ENCODE peak calls at places on chromosome 22, in six cellular contexts. A is K562, E is SK-N-SH, Z is GM12878, V is HepG2, N is H1. C is an unnamed sample.

GRCh38 chr22:43528601-43529360 is 117.0 kb downstream of the MPPED1 start:
- DNase-seq in A (no peak), E (no peak), Z (no peak), V (no peak), N (no peak), C (no peak)

GRCh38 chr22:21802056-21802455 is 65.4 kb downstream of the MAPK1 start:
- DNase-seq in A (peak), E (no peak), Z (no peak), V (no peak), N (peak), C (no peak)

GRCh38 chr22:17637490-17638181 is 921 bp upstream of the BCL2L13 start:
- DNase-seq in A (no peak), E (no peak), Z (no peak), V (no peak), N (no peak), C (no peak)

GRCh38 chr22:20642668-20643179 is 131.2 kb upstream of the SERPIND1 start:
- DNase-seq in A (no peak), E (no peak), Z (no peak), V (no peak), N (no peak), C (no peak)

GRCh38 chr22:45538284-45538683 is 35.6 kb downstream of the FBLN1 start:
- DNase-seq in A (no peak), E (no peak), Z (no peak), V (no peak), N (no peak), C (no peak)

GRCh38 chr22:40043086-40043485 is 48.3 kb downstream of the FAM83F start:
- DNase-seq in A (no peak), E (no peak), Z (no peak), V (no peak), N (no peak), C (no peak)

GRCh38 chr22:48702573-48703264 is 1125.0 kb downstream of the BRD1 start:
- DNase-seq in A (no peak), E (no peak), Z (no peak), V (peak), N (no peak), C (peak)

GRCh38 chr22:20319745-20320658 is at the start of gene DGCR6L:
- DNase-seq in A (peak), E (peak), Z (peak), V (peak), N (peak), C (peak)

GRCh38 chr22:29954203-29954855 is 71.4 kb downstream of the MTMR3 start:
- DNase-seq in A (no peak), E (no peak), Z (no peak), V (no peak), N (no peak), C (no peak)

GRCh38 chr22:29820941-29821789 is 16.9 kb downstream of the ASCC2 start:
- DNase-seq in A (peak), E (peak), Z (peak), V (peak), N (no peak), C (peak)

GRCh38 chr22:35352214-35353111 is 28.4 kb upstream of the HMOX1 start:
- DNase-seq in A (no peak), E (no peak), Z (no peak), V (peak), N (peak), C (peak)

GRCh38 chr22:23564276-23564675 is 15.8 kb downstream of the IGLL1 start:
- DNase-seq in A (no peak), E (no peak), Z (no peak), V (no peak), N (no peak), C (no peak)

GRCh38 chr22:44131989-44132685 is 48.6 kb upstream of the PARVG start:
- DNase-seq in A (no peak), E (no peak), Z (no peak), V (no peak), N (no peak), C (no peak)

GRCh38 chr22:41274856-41275255 is 11.1 kb downstream of the RANGAP1 start:
- DNase-seq in A (no peak), E (no peak), Z (no peak), V (no peak), N (no peak), C (no peak)

GRCh38 chr22:40196628-40197027 is 18.9 kb downstream of the TNRC6B start:
- DNase-seq in A (no peak), E (no peak), Z (peak), V (no peak), N (no peak), C (no peak)

GRCh38 chr22:23684561-23685031 is 6.2 kb upstream of the RGL4 start:
- DNase-seq in A (peak), E (no peak), Z (no peak), V (no peak), N (no peak), C (no peak)

GRCh38 chr22:45254789-45255261 is 14.1 kb upstream of the KIAA0930 start:
- DNase-seq in A (no peak), E (no peak), Z (peak), V (no peak), N (no peak), C (no peak)

GRCh38 chr22:30005213-30005857 is 74.9 kb upstream of the HORMAD2 start:
- DNase-seq in A (peak), E (peak), Z (peak), V (peak), N (peak), C (peak)

GRCh38 chr22:29302402-29302680 is 4.1 kb upstream of the GAS2L1 start:
- DNase-seq in A (no peak), E (no peak), Z (no peak), V (no peak), N (no peak), C (no peak)

GRCh38 chr22:49617866-49618688 is 209.6 kb downstream of the BRD1 start:
- DNase-seq in A (no peak), E (no peak), Z (no peak), V (no peak), N (no peak), C (no peak)

GRCh38 chr22:40014661-40015255 is 20.0 kb downstream of the FAM83F start:
- DNase-seq in A (no peak), E (no peak), Z (no peak), V (no peak), N (no peak), C (no peak)

GRCh38 chr22:17772963-17773605 is 1.2 kb downstream of the BID start:
- DNase-seq in A (no peak), E (no peak), Z (no peak), V (no peak), N (no peak), C (no peak)

GRCh38 chr22:22810471-22810870 is 77.1 kb upstream of the IGLL5 start:
- DNase-seq in A (no peak), E (no peak), Z (no peak), V (no peak), N (no peak), C (no peak)

GRCh38 chr22:29352778-29353177 is 35.6 kb downstream of the AP1B1 start:
- DNase-seq in A (no peak), E (no peak), Z (no peak), V (no peak), N (no peak), C (no peak)

GRCh38 chr22:46069518-46070214 is 80.7 kb upstream of the PPARA start:
- DNase-seq in A (no peak), E (peak), Z (no peak), V (no peak), N (no peak), C (no peak)

GRCh38 chr22:49263101-49263500 is 564.6 kb downstream of the BRD1 start:
- DNase-seq in A (no peak), E (no peak), Z (no peak), V (no peak), N (no peak), C (no peak)

GRCh38 chr22:40709752-40710413 is 30.6 kb downstream of the MCHR1 start:
- DNase-seq in A (no peak), E (peak), Z (no peak), V (no peak), N (no peak), C (peak)

GRCh38 chr22:46153930-46154329 is 3.6 kb downstream of the PPARA start:
- DNase-seq in A (no peak), E (no peak), Z (no peak), V (no peak), N (no peak), C (no peak)

GRCh38 chr22:31496007-31496734 is at the start of gene SFI1:
- DNase-seq in A (peak), E (peak), Z (peak), V (peak), N (peak), C (peak)

GRCh38 chr22:49295851-49296560 is 531.7 kb downstream of the BRD1 start:
- DNase-seq in A (no peak), E (no peak), Z (no peak), V (no peak), N (peak), C (no peak)

GRCh38 chr22:36141481-36141880 is 19.1 kb downstream of the APOL3 start:
- DNase-seq in A (no peak), E (no peak), Z (no peak), V (no peak), N (no peak), C (no peak)

GRCh38 chr22:31631381-31631780 is 30.6 kb downstream of the PISD start:
- DNase-seq in A (no peak), E (peak), Z (no peak), V (no peak), N (no peak), C (no peak)

GRCh38 chr22:42344391-42344861 is 74.0 kb upstream of the TCF20 start:
- DNase-seq in A (no peak), E (no peak), Z (no peak), V (no peak), N (peak), C (no peak)

GRCh38 chr22:42342426-42343135 is 72.1 kb upstream of the TCF20 start:
- DNase-seq in A (no peak), E (no peak), Z (no peak), V (no peak), N (no peak), C (no peak)

GRCh38 chr22:42343136-42343484 is 72.7 kb upstream of the TCF20 start:
- DNase-seq in A (no peak), E (no peak), Z (no peak), V (no peak), N (no peak), C (no peak)

GRCh38 chr22:42341779-42342178 is 71.3 kb upstream of the TCF20 start:
- DNase-seq in A (no peak), E (no peak), Z (no peak), V (no peak), N (no peak), C (no peak)

GRCh38 chr22:42343551-42344081 is 73.2 kb upstream of the TCF20 start:
- DNase-seq in A (peak), E (peak), Z (no peak), V (no peak), N (no peak), C (no peak)
- TF ChIP-seq GABPA in A (no peak), E (no peak), Z (no peak), V (no peak), N (no peak), C (no peak)

GRCh38 chr22:25120761-25121212 is 78.9 kb upstream of the CRYBB3 start:
- DNase-seq in A (no peak), E (no peak), Z (no peak), V (peak), N (no peak), C (no peak)
- TF ChIP-seq GABPA in A (no peak), E (no peak), Z (no peak), V (no peak), N (no peak), C (no peak)

GRCh38 chr22:47193606-47194316 is 431.3 kb downstream of the TBC1D22A start:
- DNase-seq in A (no peak), E (no peak), Z (no peak), V (no peak), N (no peak), C (no peak)
- TF ChIP-seq GABPA in A (no peak), E (no peak), Z (no peak), V (no peak), N (no peak), C (no peak)

DNA sequence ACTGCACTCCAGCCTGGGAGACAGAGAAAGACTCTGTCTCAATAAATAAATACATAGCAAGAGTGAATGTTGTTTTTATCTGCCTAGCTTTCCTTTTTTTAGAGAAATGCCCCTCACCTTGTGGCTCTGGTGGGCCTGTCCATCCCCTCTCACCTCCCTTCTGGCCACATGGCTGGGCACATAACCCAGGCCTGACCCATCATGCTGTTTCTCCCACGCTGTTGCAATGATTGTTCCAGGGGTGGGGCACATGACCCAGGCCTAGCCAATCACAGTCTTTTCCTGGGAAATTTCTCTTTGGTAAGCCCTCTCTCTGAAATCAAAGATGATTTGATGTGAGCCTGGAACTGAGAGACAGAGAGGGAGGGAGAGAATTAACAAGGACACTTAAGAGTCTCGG is 5.5 kb upstream of the CYTH4 start:
- DNase-seq in A (no peak), E (no peak), Z (no peak), V (no peak), N (no peak), C (no peak)
- TF ChIP-seq GABPA in A (no peak), E (no peak), Z (no peak), V (no peak), N (no peak), C (no peak)

GRCh38 chr22:33101550-33101949 is 43.4 kb upstream of the SYN3 start:
- DNase-seq in A (no peak), E (peak), Z (no peak), V (no peak), N (no peak), C (no peak)

GRCh38 chr22:33109532-33110148 is 51.5 kb upstream of the SYN3 start:
- DNase-seq in A (no peak), E (no peak), Z (no peak), V (no peak), N (no peak), C (no peak)

GRCh38 chr22:33104192-33104591 is 46.0 kb upstream of the SYN3 start:
- DNase-seq in A (no peak), E (peak), Z (no peak), V (no peak), N (no peak), C (no peak)

GRCh38 chr22:33108037-33108436 is 49.9 kb upstream of the SYN3 start:
- DNase-seq in A (no peak), E (no peak), Z (no peak), V (no peak), N (no peak), C (no peak)

GRCh38 chr22:33105501-33105911 is 47.3 kb upstream of the SYN3 start:
- DNase-seq in A (no peak), E (no peak), Z (no peak), V (no peak), N (no peak), C (no peak)
- TF ChIP-seq GABPA in A (no peak), E (no peak), Z (no peak), V (no peak), N (no peak), C (no peak)

GRCh38 chr22:38811241-38811640 is 17.3 kb upstream of the DNAL4 start:
- DNase-seq in A (no peak), E (no peak), Z (no peak), V (no peak), N (no peak), C (no peak)
- TF ChIP-seq GABPA in A (no peak), E (no peak), Z (no peak), V (no peak), N (no peak), C (no peak)

GRCh38 chr22:50697667-50698506 is 25.3 kb downstream of the SHANK3 start:
- DNase-seq in A (no peak), E (peak), Z (no peak), V (no peak), N (no peak), C (no peak)

GRCh38 chr22:50694766-50695420 is 22.3 kb downstream of the SHANK3 start:
- DNase-seq in A (no peak), E (no peak), Z (no peak), V (no peak), N (no peak), C (no peak)

GRCh38 chr22:50696799-50697561 is 24.4 kb downstream of the SHANK3 start:
- DNase-seq in A (peak), E (peak), Z (no peak), V (no peak), N (peak), C (no peak)

GRCh38 chr22:50695421-50696250 is 23.0 kb downstream of the SHANK3 start:
- DNase-seq in A (no peak), E (no peak), Z (no peak), V (no peak), N (no peak), C (no peak)

DNA sequence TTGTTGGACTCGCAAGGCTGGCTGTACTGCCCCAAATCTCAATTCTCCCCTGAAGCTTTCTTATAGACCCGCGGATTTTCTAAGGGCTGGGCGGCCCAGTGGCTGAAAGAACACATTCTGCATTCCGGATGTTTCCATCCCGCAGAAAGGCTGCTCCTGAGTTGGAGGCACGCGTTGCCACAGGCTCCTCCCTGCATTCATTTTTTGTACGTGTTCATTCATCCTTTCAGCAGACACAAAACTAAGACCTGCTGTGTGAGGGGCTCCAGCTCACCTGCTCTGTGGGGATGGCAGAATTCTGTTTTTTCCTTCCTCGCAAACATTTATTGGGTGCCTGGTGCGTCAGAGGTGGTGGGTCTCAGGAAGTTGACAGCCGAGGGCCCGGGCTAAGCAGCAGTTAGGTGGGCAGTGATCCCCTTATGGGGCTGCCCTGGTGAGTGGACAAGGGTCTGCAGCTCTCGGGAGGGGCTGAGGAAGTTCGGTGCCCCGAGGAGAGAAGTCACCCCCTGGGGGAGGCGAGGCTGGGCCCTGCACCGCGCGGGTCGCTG is 23.7 kb downstream of the SHANK3 start:
- DNase-seq in A (no peak), E (no peak), Z (no peak), V (no peak), N (no peak), C (no peak)
- TF ChIP-seq GABPA in A (no peak), E (no peak), Z (no peak), V (no peak), N (no peak), C (no peak)